ENCODE peak calls at places on chromosomes 7 and 10, in five cellular contexts. J, H, V, N and C are unnamed samples.
A peak's percentile ranks its signal among the peaks of the same experiment; 100 is the strongest.

GRCh38 chr10:59432207-59432900 is 70.0 kb upstream of the FAM13C start:
- DNase-seq in H (no peak), J (no peak), N (peak; percentile 67), V (no peak), C (peak; percentile 63)

GRCh38 chr10:100962346-100963080 is 6.8 kb upstream of the SEMA4G start:
- DNase-seq in N (no peak), J (no peak), H (no peak), V (no peak), C (no peak)

GRCh38 chr10:23419657-23420319 is 19.1 kb upstream of the OTUD1 start:
- DNase-seq in J (no peak), N (peak; percentile 49), H (no peak), V (no peak), C (no peak)

GRCh38 chr10:72588266-72588665 is 37.6 kb downstream of the MICU1 start:
- DNase-seq in N (no peak), J (no peak), H (no peak), V (no peak), C (no peak)

GRCh38 chr10:127142831-127143230 is 53.6 kb downstream of the INSYN2A start:
- DNase-seq in V (no peak), J (no peak), H (no peak), N (no peak), C (no peak)

GRCh38 chr10:52359466-52359865 is 45.4 kb downstream of the DKK1 start:
- DNase-seq in V (no peak), H (no peak), J (no peak), N (peak; percentile 34), C (no peak)

GRCh38 chr7:143979999-143980398 is 20.1 kb upstream of the OR6B1 start:
- DNase-seq in N (no peak), H (no peak), J (no peak), V (no peak), C (no peak)

GRCh38 chr10:1360581-1361164 is 304.5 kb downstream of the WDR37 start:
- DNase-seq in J (no peak), N (no peak), H (no peak), V (no peak), C (no peak)

GRCh38 chr10:111822661-111823060 is 360.9 kb downstream of the GPAM start:
- DNase-seq in N (no peak), V (no peak), J (no peak), H (no peak), C (no peak)

GRCh38 chr7:72080349-72080766 is 331.8 kb downstream of the CALN1 start:
- DNase-seq in J (no peak), H (no peak), N (no peak), V (no peak), C (no peak)

GRCh38 chr7:107207459-107207858 is 38.7 kb downstream of the HBP1 start:
- DNase-seq in N (no peak), V (no peak), J (no peak), H (no peak), C (no peak)

GRCh38 chr7:124643196-124643850 is 122.3 kb downstream of the GPR37 start:
- DNase-seq in V (no peak), H (no peak), N (no peak), J (no peak), C (no peak)

GRCh38 chr10:60910543-60910942 is 33.4 kb downstream of the RHOBTB1 start:
- DNase-seq in V (no peak), J (no peak), H (no peak), N (no peak), C (no peak)

GRCh38 chr7:25752967-25753791 is 398.8 kb upstream of the NFE2L3 start:
- DNase-seq in V (no peak), H (no peak), N (peak; percentile 12), J (no peak), C (no peak)

GRCh38 chr7:31263363-31263762 is 77.2 kb downstream of the NEUROD6 start:
- DNase-seq in H (no peak), J (no peak), V (no peak), N (peak; percentile 31), C (peak; percentile 26)

GRCh38 chr7:99943641-99944507 is 14.5 kb upstream of the GJC3 start:
- DNase-seq in N (no peak), H (no peak), J (no peak), V (no peak), C (no peak)

GRCh38 chr7:117385340-117386124 is 41.8 kb downstream of the ASZ1 start:
- DNase-seq in V (no peak), N (peak; percentile 19), J (no peak), H (no peak), C (no peak)

GRCh38 chr7:1954366-1955004 is 278.3 kb downstream of the MAD1L1 start:
- DNase-seq in N (no peak), J (no peak), H (no peak), V (no peak), C (no peak)

GRCh38 chr7:79806161-79806734 is 328.4 kb upstream of the GNAI1 start:
- DNase-seq in V (no peak), J (no peak), N (peak; percentile 8), H (no peak), C (no peak)

GRCh38 chr10:1328409-1328808 is 272.2 kb downstream of the WDR37 start:
- DNase-seq in V (no peak), J (no peak), H (no peak), N (no peak), C (no peak)

GRCh38 chr7:42960762-42961161 is 28.6 kb downstream of the MRPL32 start:
- DNase-seq in N (peak; percentile 11), J (no peak), V (no peak), H (no peak), C (no peak)

DNA sequence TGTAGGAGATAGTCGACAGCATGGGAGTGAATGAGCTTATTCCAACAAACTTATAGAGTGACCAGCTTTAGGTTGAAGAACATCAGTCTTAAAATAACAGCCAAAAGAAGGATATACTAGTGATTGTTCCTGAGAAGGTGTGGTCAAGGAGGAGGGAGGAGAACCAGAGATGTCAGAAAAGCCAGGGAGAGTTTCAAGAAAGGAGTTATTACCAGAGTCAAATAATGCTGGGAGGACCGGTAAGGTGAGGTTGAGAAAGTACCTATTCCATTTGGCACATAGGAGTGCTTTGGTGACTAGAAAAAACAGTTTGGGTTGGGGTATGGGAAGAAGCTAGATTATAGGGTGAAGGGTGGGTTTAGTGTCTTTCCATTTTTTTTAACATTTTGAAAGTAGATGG is 5.8 kb downstream of the PTPN12 start:
- DNase-seq in N (no peak), J (no peak), V (no peak), H (no peak), C (no peak)
- H3K27ac ChIP-seq in N (peak overlapping the region; percentile 41), J (no peak overlapping the region), V (no peak overlapping the region), H (no peak overlapping the region), C (peak overlapping the region; percentile 99)

GRCh38 chr10:71270301-71270777 is 48.7 kb upstream of the SLC29A3 start:
- DNase-seq in H (no peak), N (peak; percentile 31), V (peak; percentile 70), J (peak; percentile 91), C (no peak)

GRCh38 chr10:71268751-71269150 is 50.3 kb upstream of the SLC29A3 start:
- DNase-seq in H (no peak), N (no peak), V (no peak), J (no peak), C (no peak)

GRCh38 chr10:71268247-71268691 is 50.8 kb upstream of the SLC29A3 start:
- DNase-seq in H (no peak), V (no peak), J (peak; percentile 39), N (no peak), C (no peak)

GRCh38 chr10:71270821-71271220 is 48.2 kb upstream of the SLC29A3 start:
- DNase-seq in V (no peak), H (no peak), J (no peak), N (no peak), C (no peak)

GRCh38 chr10:71269301-71270288 is 49.5 kb upstream of the SLC29A3 start:
- DNase-seq in N (no peak), H (no peak), V (no peak), J (no peak), C (no peak)
- H3K27ac ChIP-seq in N (no peak overlapping the region), H (no peak overlapping the region), V (no peak overlapping the region), J (no peak overlapping the region), C (peak overlapping the region; percentile 84)

DNA sequence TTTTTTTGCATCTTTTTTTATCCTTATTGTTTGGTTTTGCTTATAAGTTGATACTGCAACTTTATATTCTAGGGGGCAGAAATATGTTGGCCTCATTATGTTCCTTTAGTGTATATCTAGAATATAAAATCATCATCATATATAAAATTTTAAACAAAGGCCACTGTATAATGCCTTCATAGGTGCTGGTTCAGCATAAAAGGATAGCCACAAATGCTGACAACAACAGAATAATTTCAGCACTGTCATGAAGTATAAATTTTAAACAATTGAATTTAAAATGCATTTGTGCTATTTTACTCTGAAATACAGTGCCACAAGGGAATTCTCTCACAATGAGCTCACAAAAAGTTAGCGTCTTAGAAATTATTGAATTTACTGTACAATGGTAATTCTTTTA is 285.9 kb downstream of the ATRNL1 start:
- DNase-seq in V (no peak), J (no peak), N (no peak), H (no peak), C (no peak)
- H3K27ac ChIP-seq in V (no peak overlapping the region), J (no peak overlapping the region), N (no peak overlapping the region), H (no peak overlapping the region), C (no peak overlapping the region)

GRCh38 chr10:103350175-103350521 is 792 bp downstream of the PCGF6 start:
- DNase-seq in H (no peak), N (no peak), V (no peak), J (no peak), C (no peak)
- H3K27ac ChIP-seq in H (peak overlapping the region; percentile 64), N (peak overlapping the region; percentile 40), V (peak overlapping the region; percentile 69), J (peak overlapping the region; percentile 88), C (peak overlapping the region; percentile 43)